ENCODE peak calls at places on chromosome 12, in five cellular contexts. F is endodermal cell, X is sigmoid colon, Z is tibial artery, U is PC-9. L is an unnamed sample. For H3K9me3, the result is how much of the 10 kb centered on the place peaks cover.

GRCh38 chr12:1083086-1083887 is 92.3 kb downstream of the ERC1 start:
- DNase-seq in F (peak), X (no peak), Z (no peak), U (no peak), L (no peak)

GRCh38 chr12:112005419-112006395 is 7.3 kb downstream of the TMEM116 start:
- DNase-seq in F (peak), X (no peak), Z (no peak), U (peak), L (no peak)

GRCh38 chr12:115024531-115024930 is 340.6 kb upstream of the TBX3 start:
- DNase-seq in F (no peak), X (no peak), Z (no peak), U (no peak), L (no peak)

GRCh38 chr12:122161682-122162081 is 12.3 kb downstream of the IL31 start:
- DNase-seq in F (no peak), X (no peak), Z (no peak), U (no peak), L (no peak)

GRCh38 chr12:1277905-1278304 is 286.9 kb downstream of the ERC1 start:
- DNase-seq in F (no peak), X (no peak), Z (no peak), U (no peak), L (no peak)

GRCh38 chr12:123475256-123475703 is 17.3 kb downstream of the SNRNP35 start:
- DNase-seq in F (no peak), X (no peak), Z (no peak), U (no peak), L (no peak)

GRCh38 chr12:93758974-93759373 is 81.8 kb downstream of the CRADD start:
- DNase-seq in F (no peak), X (no peak), Z (no peak), U (no peak), L (no peak)

GRCh38 chr12:103798586-103798985 is 42.4 kb downstream of the NT5DC3 start:
- DNase-seq in F (peak), X (peak), Z (no peak), U (no peak), L (no peak)

GRCh38 chr12:108665608-108666202 is 32.0 kb upstream of the SELPLG start:
- DNase-seq in F (no peak), X (no peak), Z (no peak), U (no peak), L (no peak)

GRCh38 chr12:120212301-120212700 is 11.4 kb upstream of the RPLP0 start:
- DNase-seq in F (no peak), X (no peak), Z (peak), U (no peak), L (no peak)

GRCh38 chr12:38586652-38587219 is 270.2 kb downstream of the ALG10B start:
- DNase-seq in F (no peak), X (no peak), Z (no peak), U (no peak), L (no peak)

GRCh38 chr12:74449872-74450271 is 87.8 kb upstream of the ATXN7L3B start:
- DNase-seq in F (no peak), X (no peak), Z (no peak), U (no peak), L (no peak)

GRCh38 chr12:123532021-123532420 is 1.5 kb downstream of the RILPL1 start:
- DNase-seq in F (peak), X (no peak), Z (no peak), U (no peak), L (no peak)

GRCh38 chr12:78101181-78101876 is 270.6 kb downstream of the NAV3 start:
- DNase-seq in F (no peak), X (no peak), Z (no peak), U (no peak), L (no peak)

GRCh38 chr12:53791735-53792326 is 40.1 kb upstream of the CISTR start:
- DNase-seq in F (peak), X (no peak), Z (no peak), U (peak), L (no peak)

GRCh38 chr12:122363782-122364181 is 58.7 kb downstream of the CLIP1 start:
- DNase-seq in F (peak), X (peak), Z (peak), U (no peak), L (no peak)

GRCh38 chr12:93989913-93990312 is 158.5 kb upstream of the PLXNC1 start:
- DNase-seq in F (no peak), X (no peak), Z (no peak), U (no peak), L (no peak)

GRCh38 chr12:65449400-65449799 is 170.9 kb downstream of the MSRB3 start:
- DNase-seq in F (no peak), X (no peak), Z (no peak), U (no peak), L (no peak)

GRCh38 chr12:54004841-54005530 is 3.8 kb upstream of the HOXC8 start:
- DNase-seq in F (peak), X (no peak), Z (no peak), U (peak), L (no peak)

GRCh38 chr12:1593232-1594044 is 943 bp downstream of the FBXL14 start:
- DNase-seq in F (peak), X (peak), Z (peak), U (peak), L (peak)

GRCh38 chr12:26719852-26720251 is 113.1 kb downstream of the ITPR2 start:
- DNase-seq in F (no peak), X (no peak), Z (no peak), U (no peak), L (no peak)

GRCh38 chr12:60644076-60644475 is 1048.2 kb downstream of the SLC16A7 start:
- DNase-seq in F (no peak), X (no peak), Z (no peak), U (no peak), L (no peak)

GRCh38 chr12:82414926-82415325 is 56.6 kb downstream of the METTL25 start:
- DNase-seq in F (no peak), X (no peak), Z (no peak), U (no peak), L (no peak)

GRCh38 chr12:75479963-75480461 is 543 bp upstream of the GLIPR1 start:
- DNase-seq in F (no peak), X (no peak), Z (no peak), U (no peak), L (no peak)

GRCh38 chr12:92408072-92408900 is 262.6 kb upstream of the BTG1 start:
- DNase-seq in F (peak), X (no peak), Z (no peak), U (peak), L (no peak)

GRCh38 chr12:66188584-66189475 is at the start of gene IRAK3:
- DNase-seq in F (peak), X (peak), Z (peak), U (no peak), L (no peak)

GRCh38 chr12:121518656-121519055 is 62.2 kb downstream of the KDM2B start:
- DNase-seq in F (no peak), X (no peak), Z (no peak), U (no peak), L (no peak)

GRCh38 chr12:55687746-55688145 is 20.0 kb downstream of the ITGA7 start:
- DNase-seq in F (no peak), X (peak), Z (peak), U (no peak), L (no peak)

GRCh38 chr12:26853303-26854027 is 20.5 kb upstream of the ITPR2 start:
- DNase-seq in F (peak), X (peak), Z (peak), U (peak), L (no peak)

GRCh38 chr12:56126732-56127239 is 1.3 kb upstream of the ESYT1 start:
- DNase-seq in F (no peak), X (no peak), Z (no peak), U (no peak), L (no peak)

GRCh38 chr12:5988659-5989116 is 43.6 kb upstream of the ANO2 start:
- DNase-seq in F (peak), X (peak), Z (peak), U (peak), L (no peak)

GRCh38 chr12:77925536-77926108 is 94.9 kb downstream of the NAV3 start:
- DNase-seq in F (peak), X (peak), Z (peak), U (peak), L (peak)

GRCh38 chr12:89335452-89336244 is 16.7 kb downstream of the DUSP6 start:
- DNase-seq in F (no peak), X (no peak), Z (no peak), U (no peak), L (no peak)

GRCh38 chr12:25903603-25904245 is 54.8 kb upstream of the RASSF8 start:
- DNase-seq in F (no peak), X (no peak), Z (no peak), U (no peak), L (no peak)

GRCh38 chr12:123115409-123116111 is 35.3 kb downstream of the PITPNM2 start:
- DNase-seq in F (peak), X (peak), Z (peak), U (no peak), L (no peak)

GRCh38 chr12:79597910-79598309 is 92.9 kb downstream of the PAWR start:
- DNase-seq in F (peak), X (no peak), Z (no peak), U (no peak), L (no peak)

GRCh38 chr12:26317942-26318565 is 122.7 kb downstream of the SSPN start:
- DNase-seq in F (no peak), X (no peak), Z (no peak), U (peak), L (no peak)

GRCh38 chr12:45182511-45182910 is 33.4 kb upstream of the ANO6 start:
- DNase-seq in F (no peak), X (no peak), Z (no peak), U (no peak), L (no peak)

GRCh38 chr12:106084048-106084671 is 54.6 kb downstream of the NUAK1 start:
- DNase-seq in F (peak), X (no peak), Z (no peak), U (peak), L (no peak)

GRCh38 chr12:106081606-106082005 is 57.1 kb downstream of the NUAK1 start:
- DNase-seq in F (no peak), X (no peak), Z (no peak), U (no peak), L (no peak)

GRCh38 chr12:106084759-106085158 is 54.0 kb downstream of the NUAK1 start:
- DNase-seq in F (no peak), X (no peak), Z (no peak), U (no peak), L (no peak)

GRCh38 chr12:106080786-106081185 is 58.0 kb downstream of the NUAK1 start:
- DNase-seq in F (no peak), X (no peak), Z (no peak), U (no peak), L (no peak)

GRCh38 chr12:106082216-106083175 is 56.3 kb downstream of the NUAK1 start:
- DNase-seq in F (no peak), X (no peak), Z (peak), U (no peak), L (no peak)
- H3K9me3 ChIP-seq in F (under half), X (under half), Z (under half), U (under half), L (under half)

GRCh38 chr12:87652026-87652425 is 377.2 kb downstream of the C12orf50 start:
- DNase-seq in F (no peak), X (no peak), Z (no peak), U (no peak), L (no peak)
- H3K9me3 ChIP-seq in F (under half), X (under half), Z (under half), U (under half), L (under half)

GRCh38 chr12:34295366-34296142 is 273.3 kb downstream of the ALG10 start:
- DNase-seq in F (no peak), X (peak), Z (peak), U (no peak), L (no peak)
- H3K9me3 ChIP-seq in F (half or more), X (under half), Z (under half), U (under half), L (under half)

GRCh38 chr12:132354211-132354981 is 25.0 kb upstream of the GALNT9 start:
- DNase-seq in F (no peak), X (no peak), Z (no peak), U (no peak), L (peak)
- H3K9me3 ChIP-seq in F (under half), X (under half), Z (under half), U (under half), L (under half)

DNA sequence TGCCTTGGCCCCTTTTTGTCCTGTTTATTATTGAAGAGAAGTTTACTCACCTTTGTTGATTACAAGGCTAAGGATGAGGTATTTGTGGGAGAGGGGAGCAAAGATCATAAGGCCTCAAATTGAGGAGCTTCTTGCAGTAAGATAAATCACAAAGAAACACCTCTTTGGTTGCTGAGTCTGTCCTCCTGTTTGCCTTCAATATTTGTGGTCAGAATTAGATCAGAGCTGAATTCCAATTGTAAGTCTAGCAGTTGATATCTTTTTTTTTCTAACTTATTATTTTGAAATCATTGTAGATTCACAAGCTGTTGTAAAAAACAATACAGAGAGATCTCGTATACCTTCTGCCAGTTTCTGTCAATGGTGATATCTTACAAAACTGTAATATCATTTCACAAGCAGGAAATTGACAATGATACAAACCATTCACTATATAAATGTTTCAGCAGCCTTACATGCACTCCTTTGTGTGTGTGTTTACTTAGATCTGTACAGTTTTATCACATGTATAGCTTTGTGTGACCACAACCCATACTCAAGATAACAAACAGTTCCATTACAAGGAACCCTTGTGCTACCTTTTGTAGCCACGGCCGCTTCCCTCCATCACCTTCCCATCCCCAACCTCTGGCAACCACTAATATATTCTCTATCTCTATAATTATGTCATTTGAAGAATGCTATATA is 97.4 kb downstream of the KICS2 start:
- DNase-seq in F (no peak), X (no peak), Z (no peak), U (no peak), L (no peak)
- H3K9me3 ChIP-seq in F (under half), X (under half), Z (under half), U (under half), L (under half)

DNA sequence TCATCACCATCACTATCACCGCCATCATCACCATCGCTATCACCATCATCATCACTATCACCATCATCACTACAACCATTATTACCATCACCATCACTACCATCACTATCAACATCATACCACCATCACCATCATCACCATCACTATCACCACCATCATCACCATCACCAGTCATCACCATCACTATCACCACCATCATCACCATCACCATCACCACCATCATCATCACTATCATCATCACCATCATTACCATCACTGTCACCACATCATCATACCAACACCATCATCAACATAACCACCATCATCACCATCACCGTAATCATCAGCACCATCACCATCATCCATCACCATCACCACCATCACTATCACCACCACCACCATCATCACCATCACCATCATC is 213.8 kb downstream of the ALG10 start:
- DNase-seq in F (no peak), X (no peak), Z (no peak), U (no peak), L (no peak)
- H3K9me3 ChIP-seq in F (half or more), X (under half), Z (under half), U (under half), L (under half)

GRCh38 chr12:34343766-34344165 is 321.5 kb downstream of the ALG10 start:
- DNase-seq in F (no peak), X (no peak), Z (no peak), U (no peak), L (no peak)
- H3K9me3 ChIP-seq in F (under half), X (under half), Z (under half), U (under half), L (under half)

DNA sequence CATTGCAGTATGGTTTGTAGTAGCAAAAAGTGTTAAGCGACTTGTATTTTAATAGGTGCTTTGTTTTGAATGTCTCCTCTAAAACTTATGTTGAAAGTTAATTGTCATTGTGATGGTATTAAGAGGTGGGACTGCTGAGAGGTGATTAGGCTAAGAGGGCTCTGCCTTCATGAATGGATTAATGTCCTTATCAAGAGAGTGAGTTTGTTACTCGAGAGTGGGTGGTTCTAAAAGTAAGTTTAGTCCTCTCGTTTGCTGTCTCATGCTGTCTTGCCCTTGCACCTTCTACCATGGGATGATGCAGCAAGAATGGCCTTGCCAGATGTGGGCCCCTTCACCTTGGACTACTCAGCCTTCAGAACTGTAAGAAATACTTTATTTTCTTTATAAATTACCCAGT is 17.4 kb downstream of the ZDHHC17 start:
- DNase-seq in F (peak), X (no peak), Z (no peak), U (no peak), L (no peak)
- H3K9me3 ChIP-seq in F (under half), X (under half), Z (under half), U (under half), L (under half)

GRCh38 chr12:3694673-3695072 is 58.2 kb downstream of the CRACR2A start:
- DNase-seq in F (no peak), X (no peak), Z (no peak), U (no peak), L (no peak)

GRCh38 chr12:3698218-3698974 is 54.5 kb downstream of the CRACR2A start:
- DNase-seq in F (no peak), X (no peak), Z (no peak), U (no peak), L (no peak)

GRCh38 chr12:3697311-3697870 is 55.5 kb downstream of the CRACR2A start:
- DNase-seq in F (no peak), X (no peak), Z (no peak), U (no peak), L (no peak)

DNA sequence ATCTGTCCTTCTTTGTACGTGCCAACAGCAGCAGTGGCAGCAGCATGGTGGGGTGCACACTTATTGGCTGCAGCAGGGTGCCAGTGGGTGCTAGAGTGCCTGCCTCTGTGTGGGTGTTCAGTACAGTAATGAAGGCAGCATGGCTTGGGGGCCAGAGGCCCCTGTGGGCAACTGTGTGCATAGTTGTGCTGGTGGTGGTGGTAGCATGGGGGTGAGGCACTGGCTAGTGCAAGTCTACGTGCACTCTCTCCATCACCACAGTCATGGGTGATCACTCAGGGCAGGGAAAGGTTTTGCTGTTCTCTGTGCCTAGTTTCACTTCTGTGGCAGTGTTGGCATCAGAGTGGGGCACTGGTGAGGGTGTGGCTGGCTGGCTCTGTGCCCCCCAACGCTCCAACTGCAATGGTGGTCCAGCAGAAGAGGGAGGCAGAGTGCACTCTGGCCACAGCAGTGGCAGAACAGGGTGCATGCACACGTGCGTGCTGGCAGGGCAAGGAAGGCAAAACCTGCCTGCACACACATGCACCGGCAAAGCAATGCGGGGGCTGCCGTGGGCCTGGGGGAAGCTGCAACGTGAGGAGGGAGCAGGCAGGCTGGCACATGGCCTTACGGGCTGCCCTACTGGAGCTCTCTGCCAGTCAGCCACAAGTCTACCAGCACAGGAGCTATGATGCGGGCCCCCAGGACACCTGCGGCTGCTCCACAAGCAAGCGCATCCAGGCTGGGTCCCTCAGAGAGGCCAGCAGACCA is 60.1 kb downstream of the CRACR2A start:
- DNase-seq in F (no peak), X (no peak), Z (no peak), U (no peak), L (no peak)
- H3K9me3 ChIP-seq in F (under half), X (under half), Z (under half), U (under half), L (under half)

GRCh38 chr12:19105468-19105867 is 24.1 kb upstream of the PLEKHA5 start:
- DNase-seq in F (no peak), X (no peak), Z (no peak), U (no peak), L (no peak)
- H3K9me3 ChIP-seq in F (under half), X (under half), Z (under half), U (under half), L (under half)

L was measured in RWPE2.